ENCODE peak calls at places on chromosomes 5 and 9, in six cellular contexts. O, D, F, X, W and Q are unnamed samples. For H3K9me3, the result is how much of the 10 kb centered on the place peaks cover.

GRCh38 chr5:153641183-153641688 is 150.8 kb downstream of the GRIA1 start:
- DNase-seq in O (no peak), D (no peak), F (no peak), X (no peak), W (no peak), Q (no peak)

GRCh38 chr9:73667749-73668148 is 516.1 kb downstream of the ANXA1 start:
- DNase-seq in O (peak), D (peak), F (no peak), X (no peak), W (no peak), Q (no peak)

GRCh38 chr5:16568875-16569580 is 47.8 kb downstream of the RETREG1 start:
- DNase-seq in O (peak), D (no peak), F (no peak), X (no peak), W (peak), Q (peak)

GRCh38 chr9:136003356-136004218 is 42.4 kb upstream of the UBAC1 start:
- DNase-seq in O (no peak), D (no peak), F (no peak), X (no peak), W (no peak), Q (no peak)

GRCh38 chr5:42787073-42787472 is 24.6 kb downstream of the SELENOP start:
- DNase-seq in O (no peak), D (no peak), F (no peak), X (no peak), W (no peak), Q (no peak)

GRCh38 chr5:80569961-80570786 is at the start of gene ANKRD34B:
- DNase-seq in O (peak), D (no peak), F (no peak), X (no peak), W (no peak), Q (no peak)

GRCh38 chr9:83219154-83219923 is 156.4 kb upstream of the RASEF start:
- DNase-seq in O (peak), D (peak), F (no peak), X (no peak), W (peak), Q (peak)

GRCh38 chr9:89483592-89484474 is 14.1 kb downstream of the SEMA4D start:
- DNase-seq in O (no peak), D (no peak), F (peak), X (no peak), W (no peak), Q (no peak)

GRCh38 chr5:82174128-82174918 is 103.8 kb downstream of the RPS23 start:
- DNase-seq in O (peak), D (peak), F (peak), X (no peak), W (peak), Q (peak)

GRCh38 chr9:2964485-2964884 is 120.6 kb upstream of the PUM3 start:
- DNase-seq in O (no peak), D (no peak), F (no peak), X (no peak), W (no peak), Q (no peak)

GRCh38 chr9:4839470-4839912 is 46.7 kb downstream of the RCL1 start:
- DNase-seq in O (no peak), D (peak), F (no peak), X (no peak), W (no peak), Q (no peak)

GRCh38 chr9:129989740-129990139 is 53.2 kb downstream of the FNBP1 start:
- DNase-seq in O (peak), D (no peak), F (no peak), X (peak), W (peak), Q (no peak)

GRCh38 chr9:132752877-132753592 is 82.8 kb downstream of the GTF3C4 start:
- DNase-seq in O (peak), D (no peak), F (no peak), X (peak), W (no peak), Q (no peak)

GRCh38 chr5:39578887-39579497 is 154.2 kb upstream of the DAB2 start:
- DNase-seq in O (peak), D (no peak), F (peak), X (no peak), W (peak), Q (peak)

GRCh38 chr5:65066385-65066784 is 297.7 kb downstream of the CWC27 start:
- DNase-seq in O (no peak), D (no peak), F (no peak), X (peak), W (no peak), Q (no peak)

GRCh38 chr5:154757647-154758406 is 2.6 kb downstream of the LARP1 start:
- DNase-seq in O (peak), D (no peak), F (no peak), X (no peak), W (peak), Q (peak)

GRCh38 chr5:55234171-55234700 is 828 bp upstream of the CCNO start:
- DNase-seq in O (peak), D (no peak), F (no peak), X (no peak), W (no peak), Q (peak)

DNA sequence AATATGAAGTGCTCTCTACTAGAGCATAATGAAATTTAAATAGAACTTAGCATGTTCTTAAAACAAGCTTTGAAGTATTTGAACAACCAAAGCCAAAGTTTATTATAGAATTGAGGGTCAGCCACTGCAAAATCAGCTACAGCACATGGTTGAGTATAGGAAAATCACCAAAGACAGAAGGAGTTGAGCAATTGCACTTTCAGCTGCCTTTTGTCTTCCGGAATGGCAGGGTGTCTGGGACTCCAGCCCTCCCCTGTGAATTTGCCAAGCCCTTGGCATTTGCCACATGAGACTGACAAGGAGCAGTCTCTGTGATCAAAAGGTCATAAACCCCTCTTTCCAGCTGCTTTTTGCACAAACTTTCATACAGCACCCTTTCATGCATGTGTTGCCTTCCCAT is 8.5 kb upstream of the LURAP1L start:
- DNase-seq in O (no peak), D (no peak), F (no peak), X (no peak), W (no peak), Q (no peak)
- H3K9me3 ChIP-seq in O (under half), D (under half), F (under half), X (under half), W (under half), Q (under half)

DNA sequence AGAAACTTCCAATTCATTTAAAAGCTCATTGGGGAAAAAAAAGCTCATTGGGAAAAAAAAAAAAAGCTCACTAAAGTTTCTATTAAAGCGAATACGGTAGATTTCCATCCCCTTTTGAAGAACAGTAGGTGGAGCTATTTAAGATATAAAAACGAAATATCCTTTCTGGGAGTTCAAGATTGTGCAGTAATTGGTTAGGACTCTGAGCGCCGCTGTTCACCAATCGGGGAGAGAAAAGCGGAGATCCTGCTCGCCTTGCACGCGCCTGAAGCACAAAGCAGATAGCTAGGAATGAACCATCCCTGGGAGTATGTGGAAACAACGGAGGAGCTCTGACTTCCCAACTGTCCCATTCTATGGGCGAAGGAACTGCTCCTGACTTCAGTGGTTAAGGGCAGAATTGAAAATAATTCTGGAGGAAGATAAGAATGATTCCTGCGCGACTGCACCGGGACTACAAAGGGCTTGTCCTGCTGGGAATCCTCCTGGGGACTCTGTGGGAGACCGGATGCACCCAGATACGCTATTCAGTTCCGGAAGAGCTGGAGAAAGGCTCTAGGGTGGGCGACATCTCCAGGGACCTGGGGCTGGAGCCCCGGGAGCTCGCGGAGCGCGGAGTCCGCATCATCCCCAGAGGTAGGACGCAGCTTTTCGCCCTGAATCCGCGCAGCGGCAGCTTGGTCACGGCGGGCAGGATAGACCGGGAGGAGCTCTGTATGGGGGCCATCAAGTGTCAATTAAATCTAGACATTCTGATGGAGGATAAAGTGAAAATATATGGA is at the start of gene PCDHGA12:
- DNase-seq in O (peak), D (peak), F (no peak), X (no peak), W (peak), Q (peak)
- H3K9me3 ChIP-seq in O (under half), D (under half), F (under half), X (half or more), W (under half), Q (under half)

GRCh38 chr5:179080724-179081123 is 20.6 kb downstream of the ZNF354C start:
- DNase-seq in O (no peak), D (no peak), F (no peak), X (no peak), W (no peak), Q (no peak)
- H3K9me3 ChIP-seq in O (under half), D (half or more), F (half or more), X (half or more), W (half or more), Q (under half)

DNA sequence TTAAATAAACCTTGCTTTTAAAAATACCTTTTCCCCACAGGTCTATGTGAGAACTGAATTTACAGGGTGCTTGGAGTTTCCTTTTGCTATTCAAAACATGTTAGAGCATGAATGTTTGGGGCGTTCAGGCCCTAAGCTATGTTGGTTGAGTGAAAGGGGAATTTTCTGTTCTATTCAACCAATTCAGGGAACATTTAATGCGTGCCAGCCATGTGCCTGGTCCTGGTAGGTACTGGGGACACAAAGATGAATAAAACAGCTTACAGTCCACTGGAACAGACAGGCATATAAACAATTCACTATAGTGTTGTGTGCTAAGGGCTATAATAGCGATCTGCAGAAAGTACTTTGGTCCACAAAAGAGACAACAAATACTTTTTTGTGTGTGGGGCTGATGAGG is 108.5 kb downstream of the ZSWIM6 start:
- DNase-seq in O (no peak), D (no peak), F (no peak), X (no peak), W (no peak), Q (no peak)
- H3K9me3 ChIP-seq in O (under half), D (under half), F (under half), X (under half), W (under half), Q (under half)

GRCh38 chr5:141149812-141150211 is at the start of gene PCDHB6:
- DNase-seq in O (no peak), D (peak), F (no peak), X (no peak), W (no peak), Q (no peak)
- H3K9me3 ChIP-seq in O (under half), D (under half), F (under half), X (half or more), W (under half), Q (under half)

DNA sequence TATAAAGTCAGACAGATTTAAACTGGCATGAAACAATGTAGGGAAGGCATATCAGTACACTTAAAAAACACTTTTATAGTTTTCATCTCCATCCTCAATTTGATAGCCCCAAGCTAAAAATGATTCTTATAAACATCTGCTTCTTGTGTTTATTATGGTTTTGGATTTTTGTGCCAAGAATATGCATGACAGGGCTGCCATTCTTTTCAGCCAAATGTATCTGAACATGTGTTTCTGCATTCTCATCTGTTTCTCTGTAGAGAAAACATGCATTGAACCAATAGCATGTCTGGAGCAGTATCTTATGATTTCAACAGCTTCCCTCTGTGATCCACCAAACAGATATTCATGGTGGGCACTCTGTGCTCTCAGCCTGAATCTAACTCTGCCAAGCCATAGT is 99.4 kb upstream of the ERCC6L2 start:
- DNase-seq in O (no peak), D (no peak), F (no peak), X (no peak), W (no peak), Q (no peak)
- H3K9me3 ChIP-seq in O (under half), D (under half), F (under half), X (under half), W (under half), Q (under half)

GRCh38 chr5:95976606-95977005 is 15.0 kb upstream of the ELL2 start:
- DNase-seq in O (no peak), D (no peak), F (no peak), X (no peak), W (no peak), Q (no peak)
- H3K9me3 ChIP-seq in O (under half), D (under half), F (under half), X (under half), W (under half), Q (under half)

GRCh38 chr9:35191105-35191504 is 29.3 kb downstream of the UNC13B start:
- DNase-seq in O (no peak), D (no peak), F (no peak), X (no peak), W (no peak), Q (no peak)
- H3K9me3 ChIP-seq in O (under half), D (under half), F (under half), X (under half), W (under half), Q (under half)

GRCh38 chr9:18386091-18386490 is 87.9 kb upstream of the ADAMTSL1 start:
- DNase-seq in O (no peak), D (no peak), F (no peak), X (no peak), W (no peak), Q (no peak)
- H3K9me3 ChIP-seq in O (under half), D (under half), F (under half), X (under half), W (under half), Q (under half)

GRCh38 chr5:150945947-150946346 is 41.2 kb upstream of the ZNF300 start:
- DNase-seq in O (peak), D (no peak), F (no peak), X (no peak), W (no peak), Q (no peak)
- H3K9me3 ChIP-seq in O (under half), D (half or more), F (under half), X (under half), W (under half), Q (under half)